ENCODE peak calls at places on chromosome 17, in four cellular contexts. I, C, K and L are unnamed samples.

GRCh38 chr17:1718362-1719165 is 5.9 kb upstream of the WDR81 start:
- DNase-seq in K (no peak), I (no peak), C (no peak), L (no peak)

GRCh38 chr17:79706931-79707382 is 23.8 kb upstream of the ENPP7 start:
- DNase-seq in K (no peak), C (no peak), I (no peak), L (no peak)

GRCh38 chr17:81317992-81318391 is 22.9 kb upstream of the SLC38A10 start:
- DNase-seq in C (no peak), I (no peak), K (no peak), L (no peak)

GRCh38 chr17:10337136-10337535 is 35.7 kb downstream of the MYH13 start:
- DNase-seq in C (no peak), I (no peak), K (no peak), L (no peak)

GRCh38 chr17:5868916-5869475 is 201.2 kb upstream of the WSCD1 start:
- DNase-seq in K (no peak), I (no peak), C (no peak), L (no peak)

GRCh38 chr17:17408236-17408794 is 68.5 kb upstream of the MED9 start:
- DNase-seq in K (no peak), C (no peak), I (no peak), L (no peak)

GRCh38 chr17:61461967-61462733 is 9.9 kb downstream of the TBX4 start:
- DNase-seq in I (no peak), C (no peak), K (no peak), L (no peak)

GRCh38 chr17:47317119-47317518 is 6.6 kb upstream of the EFCAB13 start:
- DNase-seq in I (no peak), K (no peak), C (no peak), L (no peak)

GRCh38 chr17:62644487-62645173 is 17.2 kb downstream of the MRC2 start:
- DNase-seq in C (no peak), I (no peak), K (no peak), L (no peak)

GRCh38 chr17:80978499-80979497 is 12.8 kb upstream of the CHMP6 start:
- DNase-seq in I (no peak), K (no peak), C (no peak), L (no peak)